ENCODE peak calls at places on chromosomes 11 and 22, in nine cellular contexts. Y is A549, I is erythroblast, K is transverse colon, Z is body of pancreas, U is H54, R is stomach, D is Peyer's patch, E is adrenal gland. P is an unnamed sample.
A peak's percentile ranks its signal among the peaks of the same experiment; 100 is the strongest.

GRCh38 chr11:69005631-69006368 is 7.2 kb downstream of the MRGPRF start:
- DNase-seq in Y (no peak), I (no peak), K (no peak), Z (no peak), U (no peak), R (no peak), D (peak; percentile 37), E (no peak), P (no peak)

GRCh38 chr11:109034341-109034696 is 369.4 kb downstream of the DDX10 start:
- DNase-seq in Y (no peak), I (no peak), K (no peak), Z (no peak), U (no peak), R (no peak), D (no peak), E (no peak), P (no peak)

GRCh38 chr11:128596245-128596644 is 8.9 kb upstream of the ETS1 start:
- DNase-seq in Y (no peak), I (no peak), K (no peak), Z (no peak), U (no peak), R (no peak), D (no peak), E (no peak), P (no peak)

GRCh38 chr11:16787035-16787744 is 48.7 kb downstream of the C11orf58 start:
- DNase-seq in Y (no peak), I (no peak), K (no peak), Z (no peak), U (no peak), R (no peak), D (no peak), E (no peak), P (no peak)

GRCh38 chr11:66013762-66014100 is 1.9 kb downstream of the CST6 start:
- DNase-seq in Y (no peak), I (peak; percentile 56), K (no peak), Z (no peak), U (no peak), R (no peak), D (no peak), E (no peak), P (no peak)

GRCh38 chr22:40265783-40266182 is 80.5 kb upstream of the ADSL start:
- DNase-seq in Y (no peak), I (no peak), K (no peak), Z (no peak), U (no peak), R (no peak), D (no peak), E (no peak), P (no peak)

GRCh38 chr22:47209547-47210023 is 447.1 kb downstream of the TBC1D22A start:
- DNase-seq in Y (no peak), I (no peak), K (no peak), Z (no peak), U (no peak), R (peak; percentile 22), D (no peak), E (no peak), P (no peak)

GRCh38 chr11:115869780-115870431 is 365.7 kb upstream of the CADM1 start:
- DNase-seq in Y (peak; percentile 7), I (no peak), K (peak; percentile 15), Z (no peak), U (peak; percentile 17), R (no peak), D (no peak), E (no peak), P (no peak)

GRCh38 chr11:62921573-62922188 is 518 bp upstream of the CHRM1 start:
- DNase-seq in Y (no peak), I (no peak), K (peak; percentile 35), Z (peak; percentile 64), U (peak; percentile 58), R (peak; percentile 55), D (no peak), E (no peak), P (no peak)

GRCh38 chr11:5931061-5931460 is 11.0 kb upstream of the OR56A3 start:
- DNase-seq in Y (no peak), I (no peak), K (no peak), Z (no peak), U (no peak), R (no peak), D (no peak), E (no peak), P (no peak)

GRCh38 chr11:85945296-85945695 is 90.1 kb downstream of the CCDC83 start:
- DNase-seq in Y (no peak), I (peak; percentile 32), K (no peak), Z (no peak), U (no peak), R (no peak), D (no peak), E (no peak), P (no peak)

GRCh38 chr11:93515438-93515837 is 27.8 kb downstream of the SMCO4 start:
- DNase-seq in Y (no peak), I (no peak), K (no peak), Z (no peak), U (no peak), R (no peak), D (no peak), E (no peak), P (no peak)

GRCh38 chr11:64267207-64267945 is 16.0 kb downstream of the PLCB3 start:
- DNase-seq in Y (no peak), I (no peak), K (no peak), Z (no peak), U (no peak), R (no peak), D (no peak), E (peak; percentile 67), P (no peak)

GRCh38 chr11:95398437-95399112 is 167.6 kb upstream of the SESN3 start:
- DNase-seq in Y (peak; percentile 26), I (peak; percentile 45), K (no peak), Z (no peak), U (no peak), R (no peak), D (no peak), E (no peak), P (no peak)

GRCh38 chr11:118068206-118068944 is 8.5 kb upstream of the TMPRSS4 start:
- DNase-seq in Y (no peak), I (no peak), K (no peak), Z (no peak), U (no peak), R (no peak), D (no peak), E (no peak), P (no peak)

GRCh38 chr22:22820626-22821025 is 67.0 kb upstream of the IGLL5 start:
- DNase-seq in Y (no peak), I (no peak), K (no peak), Z (no peak), U (no peak), R (no peak), D (peak; percentile 63), E (no peak), P (no peak)

GRCh38 chr11:128336203-128336602 is 251.2 kb downstream of the ETS1 start:
- DNase-seq in Y (peak; percentile 41), I (no peak), K (peak; percentile 26), Z (peak; percentile 22), U (peak; percentile 63), R (peak; percentile 39), D (peak; percentile 66), E (peak; percentile 54), P (no peak)

GRCh38 chr11:78050964-78051831 is 12.5 kb upstream of the THRSP start:
- DNase-seq in Y (no peak), I (no peak), K (no peak), Z (no peak), U (no peak), R (no peak), D (no peak), E (no peak), P (no peak)

GRCh38 chr11:6646631-6647281 is 8.9 kb downstream of the DCHS1 start:
- DNase-seq in Y (no peak), I (no peak), K (no peak), Z (no peak), U (no peak), R (no peak), D (peak; percentile 70), E (peak; percentile 25), P (peak; percentile 61)

GRCh38 chr11:76782526-76783293 is 446 bp upstream of the TSKU start:
- DNase-seq in Y (peak; percentile 95), I (peak; percentile 89), K (peak; percentile 92), Z (peak; percentile 86), U (peak; percentile 87), R (peak; percentile 82), D (peak; percentile 91), E (peak; percentile 87), P (no peak)
- TF ChIP-seq POLR2A in Y (peak; percentile 57), I (no peak), K (peak; percentile 68), Z (no peak), U (no peak), R (no peak), D (no peak), E (no peak), P (no peak)

GRCh38 chr22:17772249-17772962 is 1.9 kb downstream of the BID start:
- DNase-seq in Y (no peak), I (no peak), K (no peak), Z (peak; percentile 12), U (peak; percentile 37), R (no peak), D (no peak), E (no peak), P (no peak)
- TF ChIP-seq POLR2A in Y (no peak), I (no peak), K (no peak), Z (no peak), U (no peak), R (no peak), D (no peak), E (no peak), P (no peak)

DNA sequence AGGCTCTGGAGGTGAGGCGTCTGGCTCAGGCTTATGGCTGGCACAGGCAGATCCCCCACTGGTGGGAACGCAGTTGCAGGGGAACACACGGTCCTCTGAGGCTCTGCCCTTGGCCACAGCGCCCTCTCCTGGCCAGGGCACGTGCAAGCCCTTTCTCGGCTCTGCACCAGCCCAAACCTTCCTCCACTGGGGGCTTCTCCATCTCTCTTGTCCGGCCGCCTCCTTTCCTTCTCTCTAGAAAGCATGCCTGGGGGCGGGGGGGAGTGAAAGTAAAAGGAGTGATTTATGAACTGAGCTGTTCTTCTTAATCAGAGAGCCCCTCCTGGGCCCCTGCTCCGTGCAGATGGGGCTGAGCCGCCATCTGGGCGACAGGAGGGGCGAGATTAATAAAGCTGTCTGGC is 56.5 kb downstream of the TP53I11 start:
- DNase-seq in Y (peak; percentile 66), I (peak; percentile 59), K (peak; percentile 58), Z (peak; percentile 40), U (peak; percentile 84), R (peak; percentile 50), D (peak; percentile 75), E (peak; percentile 78), P (peak; percentile 79)
- TF ChIP-seq POLR2A in Y (no peak), I (no peak), K (no peak), Z (no peak), U (no peak), R (no peak), D (no peak), E (no peak), P (no peak)

DNA sequence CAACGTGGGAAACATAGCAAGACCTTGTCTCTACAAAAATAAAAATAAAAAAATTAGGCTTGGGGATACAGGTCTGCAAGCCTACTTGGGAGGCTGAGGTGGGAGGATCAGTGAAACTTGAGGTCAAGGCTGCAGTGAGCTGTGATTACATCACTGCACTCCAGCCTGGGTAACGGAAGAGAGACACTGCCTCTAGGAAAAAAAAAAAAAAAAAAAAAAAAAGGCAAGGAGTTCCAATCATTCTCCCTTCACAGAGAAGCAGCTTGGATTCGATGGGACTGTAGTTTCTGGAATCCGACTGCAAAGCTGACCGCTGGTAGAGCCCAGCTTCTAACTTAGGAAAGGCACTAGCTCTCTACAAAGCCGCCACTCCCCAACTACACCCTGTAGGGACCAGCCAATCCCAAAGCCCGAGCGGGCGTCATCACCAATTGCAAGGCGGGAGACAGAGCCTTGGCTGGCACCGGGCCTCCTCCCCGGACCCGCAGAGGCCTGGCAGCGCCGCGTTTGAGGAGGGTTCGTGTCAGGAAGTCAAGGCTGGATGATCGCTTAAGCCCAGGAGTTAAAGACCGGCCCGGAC is 699 bp upstream of the DDB2 start:
- DNase-seq in Y (peak; percentile 95), I (peak; percentile 92), K (peak; percentile 94), Z (peak; percentile 96), U (peak; percentile 90), R (peak; percentile 94), D (peak; percentile 96), E (peak; percentile 97), P (peak; percentile 65)
- TF ChIP-seq POLR2A in Y (peak; percentile 79), I (no peak), K (peak; percentile 86), Z (peak; percentile 65), U (peak; percentile 89), R (no peak), D (peak; percentile 75), E (peak; percentile 53), P (no peak)

P was measured in GM12891.